ENCODE peak calls at places on chromosomes 16 and 17, in six cellular contexts. One of them, this sample, is unnamed.

GRCh38 chr17:10657866-10658265 is 757 bp upstream of the MYH3 start:
- DNase-seq in tibial nerve: no peak
- DNase-seq in left lung: no peak
- DNase-seq in transverse colon: no peak
- DNase-seq in endothelial cell: no peak
- DNase-seq in PC-3: no peak
- DNase-seq in this sample: no peak

GRCh38 chr16:80014241-80014939 is 413.9 kb upstream of the MAF start:
- DNase-seq in tibial nerve: no peak
- DNase-seq in left lung: no peak
- DNase-seq in transverse colon: no peak
- DNase-seq in endothelial cell: no peak
- DNase-seq in PC-3: no peak
- DNase-seq in this sample: no peak

GRCh38 chr16:66344533-66345145 is 21.9 kb upstream of the CDH5 start:
- DNase-seq in tibial nerve: no peak
- DNase-seq in left lung: no peak
- DNase-seq in transverse colon: no peak
- DNase-seq in endothelial cell: peak; percentile 53
- DNase-seq in PC-3: peak; percentile 55
- DNase-seq in this sample: no peak

GRCh38 chr16:88376053-88376834 is 6.5 kb upstream of the ZNF469 start:
- DNase-seq in tibial nerve: no peak
- DNase-seq in left lung: peak; percentile 72
- DNase-seq in transverse colon: no peak
- DNase-seq in endothelial cell: no peak
- DNase-seq in PC-3: no peak
- DNase-seq in this sample: peak; percentile 43

GRCh38 chr17:17325816-17326215 is 22.6 kb downstream of the NT5M start:
- DNase-seq in tibial nerve: no peak
- DNase-seq in left lung: no peak
- DNase-seq in transverse colon: no peak
- DNase-seq in endothelial cell: no peak
- DNase-seq in PC-3: no peak
- DNase-seq in this sample: no peak

GRCh38 chr16:22933173-22933572 is 119.2 kb downstream of the HS3ST2 start:
- DNase-seq in tibial nerve: no peak
- DNase-seq in left lung: no peak
- DNase-seq in transverse colon: no peak
- DNase-seq in endothelial cell: peak; percentile 44
- DNase-seq in PC-3: no peak
- DNase-seq in this sample: no peak

GRCh38 chr16:84088695-84089395 is 27.9 kb downstream of the MBTPS1 start:
- DNase-seq in tibial nerve: no peak
- DNase-seq in left lung: no peak
- DNase-seq in transverse colon: peak; percentile 73
- DNase-seq in endothelial cell: no peak
- DNase-seq in PC-3: peak; percentile 8
- DNase-seq in this sample: no peak

GRCh38 chr16:15988268-15989013 is 39.0 kb downstream of the ABCC1 start:
- DNase-seq in tibial nerve: no peak
- DNase-seq in left lung: no peak
- DNase-seq in transverse colon: no peak
- DNase-seq in endothelial cell: no peak
- DNase-seq in PC-3: no peak
- DNase-seq in this sample: no peak

GRCh38 chr17:8322078-8322477 is 12.0 kb downstream of the ARHGEF15 start:
- DNase-seq in tibial nerve: no peak
- DNase-seq in left lung: no peak
- DNase-seq in transverse colon: no peak
- DNase-seq in endothelial cell: no peak
- DNase-seq in PC-3: no peak
- DNase-seq in this sample: no peak

GRCh38 chr17:55441544-55441943 is 19.9 kb upstream of the MMD start:
- DNase-seq in tibial nerve: no peak
- DNase-seq in left lung: no peak
- DNase-seq in transverse colon: no peak
- DNase-seq in endothelial cell: no peak
- DNase-seq in PC-3: no peak
- DNase-seq in this sample: no peak

GRCh38 chr16:61814716-61815347 is 221.4 kb downstream of the CDH8 start:
- DNase-seq in tibial nerve: no peak
- DNase-seq in left lung: no peak
- DNase-seq in transverse colon: no peak
- DNase-seq in endothelial cell: no peak
- DNase-seq in PC-3: no peak
- DNase-seq in this sample: no peak

DNA sequence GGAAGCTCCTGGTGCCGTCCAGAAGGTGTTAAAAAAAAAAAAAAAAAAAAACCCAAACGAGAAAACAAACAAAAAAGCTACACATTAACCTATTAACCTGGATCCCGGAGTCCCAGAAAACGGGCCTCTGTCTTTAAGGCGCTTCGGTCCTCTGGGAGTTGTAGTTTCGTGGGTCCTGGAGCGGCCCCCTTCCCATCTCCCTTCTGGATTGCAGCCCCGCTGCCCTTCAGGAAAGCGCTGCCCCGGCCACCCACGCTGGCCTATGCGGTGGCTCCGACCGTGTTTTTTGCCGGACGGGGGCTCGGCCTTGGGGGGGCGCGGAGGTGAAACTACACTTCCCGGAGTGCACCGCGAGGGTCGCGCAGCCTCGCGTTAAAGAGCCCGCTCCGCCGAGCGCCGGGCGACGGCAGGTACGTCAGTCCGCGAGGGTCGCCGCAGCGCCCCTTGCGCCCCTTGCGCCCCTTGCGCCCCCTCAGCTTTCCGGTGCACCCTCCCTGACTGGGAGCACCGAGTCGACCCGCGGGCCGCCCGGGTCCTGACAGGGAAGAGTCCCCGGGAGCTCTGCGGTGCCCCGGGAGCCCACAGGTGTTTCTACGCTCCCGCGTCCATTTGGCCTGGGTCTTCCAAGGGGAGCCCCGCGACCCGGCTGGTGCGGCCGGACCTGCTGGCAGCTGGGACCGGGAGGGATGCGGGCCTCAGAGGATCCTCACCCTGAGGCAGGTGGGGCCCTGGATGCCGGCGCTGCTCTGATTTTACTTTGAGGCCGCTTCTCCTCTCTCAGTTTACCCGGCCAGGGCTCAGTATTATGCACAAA is at the start of gene FCSK:
- DNase-seq in tibial nerve: no peak
- DNase-seq in left lung: peak; percentile 91
- DNase-seq in transverse colon: peak; percentile 66
- DNase-seq in endothelial cell: peak; percentile 84
- DNase-seq in PC-3: peak; percentile 45
- DNase-seq in this sample: no peak
- TF ChIP-seq CTCF in tibial nerve: peak; percentile 26
- TF ChIP-seq CTCF in left lung: no peak
- TF ChIP-seq CTCF in transverse colon: peak; percentile 16
- TF ChIP-seq CTCF in endothelial cell: no peak
- TF ChIP-seq CTCF in PC-3: no peak
- TF ChIP-seq CTCF in this sample: peak; percentile 7

DNA sequence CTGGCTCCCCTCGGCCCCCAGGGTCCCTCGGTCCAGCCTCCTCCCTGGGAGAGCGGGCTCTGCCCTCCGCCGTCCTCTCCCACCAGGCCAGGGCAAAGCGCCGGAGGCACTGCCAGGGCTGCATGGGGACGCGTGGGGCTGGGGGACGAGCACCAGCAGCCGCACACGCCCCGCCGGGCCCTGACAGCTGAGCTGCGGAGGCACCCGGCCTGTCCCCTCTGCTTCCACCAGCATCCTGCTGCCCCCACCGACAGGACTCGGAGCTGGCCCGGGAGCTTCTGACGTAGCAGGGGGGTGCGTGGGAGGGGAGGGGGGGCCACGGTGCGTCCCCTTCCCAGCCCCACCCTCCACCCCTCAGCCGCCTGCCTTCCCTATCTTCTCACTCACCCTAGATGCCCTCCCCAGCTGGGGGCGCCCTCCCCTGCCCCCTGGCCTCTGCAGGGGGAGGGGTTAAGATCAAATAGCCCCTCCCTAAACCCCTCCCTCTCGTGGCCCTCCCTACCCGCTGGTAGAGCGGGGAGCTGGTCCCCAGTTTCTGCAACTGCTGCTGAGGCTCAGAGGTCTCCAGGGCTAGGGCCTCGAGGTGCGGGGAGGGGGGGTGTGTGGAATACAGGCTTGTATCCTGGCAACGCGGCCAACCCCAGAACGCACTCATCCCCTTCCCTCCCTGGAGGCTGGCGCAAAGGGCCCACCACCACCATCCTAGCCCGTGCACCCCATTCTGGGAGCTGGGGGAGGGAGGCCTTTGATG is 1.1 kb downstream of the SRCIN1 start:
- DNase-seq in tibial nerve: no peak
- DNase-seq in left lung: peak; percentile 75
- DNase-seq in transverse colon: no peak
- DNase-seq in endothelial cell: peak; percentile 34
- DNase-seq in PC-3: no peak
- DNase-seq in this sample: peak; percentile 46
- TF ChIP-seq CTCF in tibial nerve: no peak
- TF ChIP-seq CTCF in left lung: no peak
- TF ChIP-seq CTCF in transverse colon: no peak
- TF ChIP-seq CTCF in endothelial cell: no peak
- TF ChIP-seq CTCF in PC-3: no peak
- TF ChIP-seq CTCF in this sample: no peak

DNA sequence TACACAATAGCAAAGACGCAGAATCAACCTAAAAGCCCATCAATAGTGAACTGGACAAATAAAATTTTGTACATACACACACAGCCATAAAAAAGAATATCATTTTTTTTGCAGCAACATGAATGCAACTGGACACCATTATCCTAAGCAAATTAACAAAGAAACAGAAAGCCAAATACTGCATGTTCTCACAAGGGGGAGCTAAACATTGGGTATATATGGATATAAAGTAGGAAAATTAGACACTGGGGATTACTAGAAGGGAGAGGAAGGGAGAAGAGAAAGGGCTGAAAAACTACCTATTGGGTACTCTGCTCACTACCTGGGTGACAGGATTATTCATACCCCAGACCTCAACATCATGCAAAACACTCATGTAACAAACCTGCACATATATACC is 28.2 kb downstream of the ADAMTS18 start:
- DNase-seq in tibial nerve: no peak
- DNase-seq in left lung: no peak
- DNase-seq in transverse colon: no peak
- DNase-seq in endothelial cell: no peak
- DNase-seq in PC-3: peak; percentile 23
- DNase-seq in this sample: no peak
- TF ChIP-seq CTCF in tibial nerve: no peak
- TF ChIP-seq CTCF in left lung: no peak
- TF ChIP-seq CTCF in transverse colon: no peak
- TF ChIP-seq CTCF in endothelial cell: no peak
- TF ChIP-seq CTCF in PC-3: peak; percentile 56
- TF ChIP-seq CTCF in this sample: peak; percentile 36

DNA sequence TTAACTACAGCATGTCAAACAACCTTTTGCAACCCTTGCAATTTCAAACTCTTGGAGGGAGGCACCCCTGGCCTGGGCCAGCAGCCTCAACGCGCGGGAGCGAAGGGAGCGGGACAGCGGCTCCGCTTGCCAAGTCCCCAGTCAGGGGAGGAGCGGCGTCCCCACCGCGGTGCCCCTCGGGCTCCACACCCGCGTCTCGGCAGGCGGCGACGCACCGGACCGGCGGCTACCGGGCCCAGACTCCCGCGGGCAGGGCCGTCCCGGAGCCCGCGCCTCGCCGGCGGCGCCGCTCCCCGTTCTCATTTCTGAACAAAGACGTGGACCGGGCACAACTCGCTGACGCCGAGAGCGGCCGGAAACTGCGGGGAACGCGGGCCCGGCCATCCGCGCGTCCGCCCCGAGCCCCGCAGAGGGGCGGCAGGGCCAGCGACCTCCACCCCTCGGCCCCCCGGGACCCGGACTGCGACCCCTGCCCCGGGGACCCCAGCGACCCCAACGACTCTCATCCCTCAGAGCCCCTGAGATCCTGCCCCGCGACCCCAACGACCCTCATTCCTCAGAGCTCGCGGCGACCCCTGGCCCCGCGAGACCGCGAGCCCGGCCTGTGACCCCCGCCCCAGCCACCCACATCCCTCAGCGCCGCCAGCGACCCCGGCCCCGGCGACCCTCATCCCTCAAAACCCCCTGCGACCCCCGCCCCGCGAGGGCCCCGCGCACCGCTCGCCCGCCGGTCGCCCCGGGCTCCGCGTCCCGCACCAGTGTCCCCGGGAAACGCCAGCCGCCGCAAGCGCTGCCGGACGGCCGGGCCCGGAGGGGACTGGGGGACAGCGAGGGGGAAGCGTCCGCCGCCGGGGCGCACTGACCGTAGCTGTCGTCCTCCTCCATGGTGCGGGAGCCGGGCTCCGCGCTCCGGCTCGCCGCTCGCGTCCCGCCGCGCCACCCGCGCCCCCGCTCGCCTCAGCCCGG is at the start of gene CYTH1:
- DNase-seq in tibial nerve: no peak
- DNase-seq in left lung: peak; percentile 93
- DNase-seq in transverse colon: peak; percentile 59
- DNase-seq in endothelial cell: peak; percentile 58
- DNase-seq in PC-3: peak; percentile 45
- DNase-seq in this sample: no peak
- TF ChIP-seq CTCF in tibial nerve: no peak
- TF ChIP-seq CTCF in left lung: no peak
- TF ChIP-seq CTCF in transverse colon: no peak
- TF ChIP-seq CTCF in endothelial cell: no peak
- TF ChIP-seq CTCF in PC-3: no peak
- TF ChIP-seq CTCF in this sample: no peak

GRCh38 chr16:705748-706188 is at the start of gene FBXL16:
- DNase-seq in tibial nerve: no peak
- DNase-seq in left lung: no peak
- DNase-seq in transverse colon: no peak
- DNase-seq in endothelial cell: no peak
- DNase-seq in PC-3: peak; percentile 49
- DNase-seq in this sample: no peak

GRCh38 chr16:704552-705380 is 835 bp downstream of the FBXL16 start:
- DNase-seq in tibial nerve: no peak
- DNase-seq in left lung: no peak
- DNase-seq in transverse colon: no peak
- DNase-seq in endothelial cell: no peak
- DNase-seq in PC-3: no peak
- DNase-seq in this sample: no peak

GRCh38 chr16:704047-704446 is 1.6 kb downstream of the FBXL16 start:
- DNase-seq in tibial nerve: no peak
- DNase-seq in left lung: no peak
- DNase-seq in transverse colon: no peak
- DNase-seq in endothelial cell: no peak
- DNase-seq in PC-3: no peak
- DNase-seq in this sample: no peak

GRCh38 chr16:702341-702740 is 3.3 kb downstream of the FBXL16 start:
- DNase-seq in tibial nerve: no peak
- DNase-seq in left lung: no peak
- DNase-seq in transverse colon: no peak
- DNase-seq in endothelial cell: no peak
- DNase-seq in PC-3: no peak
- DNase-seq in this sample: no peak

GRCh38 chr16:703406-703805 is 2.2 kb downstream of the FBXL16 start:
- DNase-seq in tibial nerve: no peak
- DNase-seq in left lung: no peak
- DNase-seq in transverse colon: no peak
- DNase-seq in endothelial cell: no peak
- DNase-seq in PC-3: no peak
- DNase-seq in this sample: no peak
- TF ChIP-seq CTCF in tibial nerve: no peak
- TF ChIP-seq CTCF in left lung: no peak
- TF ChIP-seq CTCF in transverse colon: no peak
- TF ChIP-seq CTCF in endothelial cell: no peak
- TF ChIP-seq CTCF in PC-3: no peak
- TF ChIP-seq CTCF in this sample: no peak

This sample was measured in RWPE2.